ENCODE peak calls at places on chromosomes 11 and 22, in five cellular contexts. One of them, this sample, is unnamed.

GRCh38 chr11:86594746-86595145 is 77.7 kb downstream of the ME3 start:
- DNase-seq in M059J: peak
- DNase-seq in right lobe of liver: no peak
- DNase-seq in activated CD4-positive, alpha-beta T cell treated with anti-CD3 and anti-CD28 coated beads, Interleukin-2, amount 50 U/mL, for 24 hours: no peak
- DNase-seq in AG08396: no peak
- DNase-seq in this sample: peak

GRCh38 chr22:45855961-45856360 is 121.0 kb downstream of the WNT7B start:
- DNase-seq in M059J: no peak
- DNase-seq in right lobe of liver: no peak
- DNase-seq in activated CD4-positive, alpha-beta T cell treated with anti-CD3 and anti-CD28 coated beads, Interleukin-2, amount 50 U/mL, for 24 hours: no peak
- DNase-seq in AG08396: no peak
- DNase-seq in this sample: no peak

GRCh38 chr11:67470337-67471002 is 1.4 kb upstream of the TMEM134 start:
- DNase-seq in M059J: no peak
- DNase-seq in right lobe of liver: no peak
- DNase-seq in activated CD4-positive, alpha-beta T cell treated with anti-CD3 and anti-CD28 coated beads, Interleukin-2, amount 50 U/mL, for 24 hours: no peak
- DNase-seq in AG08396: no peak
- DNase-seq in this sample: no peak

GRCh38 chr11:9565822-9566560 is 7.5 kb upstream of the WEE1 start:
- DNase-seq in M059J: peak
- DNase-seq in right lobe of liver: no peak
- DNase-seq in activated CD4-positive, alpha-beta T cell treated with anti-CD3 and anti-CD28 coated beads, Interleukin-2, amount 50 U/mL, for 24 hours: no peak
- DNase-seq in AG08396: peak
- DNase-seq in this sample: peak

GRCh38 chr11:103453901-103454300 is 344.7 kb downstream of the DYNC2H1 start:
- DNase-seq in M059J: no peak
- DNase-seq in right lobe of liver: no peak
- DNase-seq in activated CD4-positive, alpha-beta T cell treated with anti-CD3 and anti-CD28 coated beads, Interleukin-2, amount 50 U/mL, for 24 hours: no peak
- DNase-seq in AG08396: no peak
- DNase-seq in this sample: no peak

GRCh38 chr11:83663446-83663845 is 377.3 kb upstream of the CCDC90B start:
- DNase-seq in M059J: no peak
- DNase-seq in right lobe of liver: no peak
- DNase-seq in activated CD4-positive, alpha-beta T cell treated with anti-CD3 and anti-CD28 coated beads, Interleukin-2, amount 50 U/mL, for 24 hours: no peak
- DNase-seq in AG08396: no peak
- DNase-seq in this sample: no peak

GRCh38 chr11:86743223-86744118 is 56.9 kb upstream of the PRSS23 start:
- DNase-seq in M059J: peak
- DNase-seq in right lobe of liver: no peak
- DNase-seq in activated CD4-positive, alpha-beta T cell treated with anti-CD3 and anti-CD28 coated beads, Interleukin-2, amount 50 U/mL, for 24 hours: peak
- DNase-seq in AG08396: peak
- DNase-seq in this sample: peak

GRCh38 chr11:72418834-72419560 is 15.3 kb downstream of the CLPB start:
- DNase-seq in M059J: no peak
- DNase-seq in right lobe of liver: no peak
- DNase-seq in activated CD4-positive, alpha-beta T cell treated with anti-CD3 and anti-CD28 coated beads, Interleukin-2, amount 50 U/mL, for 24 hours: no peak
- DNase-seq in AG08396: no peak
- DNase-seq in this sample: no peak

GRCh38 chr11:133833899-133834296 is 11.4 kb downstream of the SPATA19 start:
- DNase-seq in M059J: no peak
- DNase-seq in right lobe of liver: no peak
- DNase-seq in activated CD4-positive, alpha-beta T cell treated with anti-CD3 and anti-CD28 coated beads, Interleukin-2, amount 50 U/mL, for 24 hours: no peak
- DNase-seq in AG08396: no peak
- DNase-seq in this sample: no peak

GRCh38 chr11:105168457-105168856 is 28.9 kb upstream of the CARD18 start:
- DNase-seq in M059J: peak
- DNase-seq in right lobe of liver: no peak
- DNase-seq in activated CD4-positive, alpha-beta T cell treated with anti-CD3 and anti-CD28 coated beads, Interleukin-2, amount 50 U/mL, for 24 hours: no peak
- DNase-seq in AG08396: no peak
- DNase-seq in this sample: peak

GRCh38 chr22:43921361-43921760 is 2.2 kb upstream of the PNPLA3 start:
- DNase-seq in M059J: peak
- DNase-seq in right lobe of liver: no peak
- DNase-seq in activated CD4-positive, alpha-beta T cell treated with anti-CD3 and anti-CD28 coated beads, Interleukin-2, amount 50 U/mL, for 24 hours: no peak
- DNase-seq in AG08396: peak
- DNase-seq in this sample: no peak

GRCh38 chr11:74877132-74877531 is 71.8 kb downstream of the XRRA1 start:
- DNase-seq in M059J: no peak
- DNase-seq in right lobe of liver: no peak
- DNase-seq in activated CD4-positive, alpha-beta T cell treated with anti-CD3 and anti-CD28 coated beads, Interleukin-2, amount 50 U/mL, for 24 hours: no peak
- DNase-seq in AG08396: no peak
- DNase-seq in this sample: no peak

GRCh38 chr11:67392182-67392715 is 463 bp downstream of the RAD9A start:
- DNase-seq in M059J: no peak
- DNase-seq in right lobe of liver: no peak
- DNase-seq in activated CD4-positive, alpha-beta T cell treated with anti-CD3 and anti-CD28 coated beads, Interleukin-2, amount 50 U/mL, for 24 hours: no peak
- DNase-seq in AG08396: peak
- DNase-seq in this sample: no peak

GRCh38 chr22:29883045-29883830 is at the start of gene MTMR3:
- DNase-seq in M059J: peak
- DNase-seq in right lobe of liver: peak
- DNase-seq in activated CD4-positive, alpha-beta T cell treated with anti-CD3 and anti-CD28 coated beads, Interleukin-2, amount 50 U/mL, for 24 hours: peak
- DNase-seq in AG08396: peak
- DNase-seq in this sample: peak

GRCh38 chr11:130133716-130134115 is 25.9 kb upstream of the ST14 start:
- DNase-seq in M059J: no peak
- DNase-seq in right lobe of liver: no peak
- DNase-seq in activated CD4-positive, alpha-beta T cell treated with anti-CD3 and anti-CD28 coated beads, Interleukin-2, amount 50 U/mL, for 24 hours: no peak
- DNase-seq in AG08396: no peak
- DNase-seq in this sample: no peak

GRCh38 chr11:27282141-27282590 is 80.8 kb downstream of the CCDC34 start:
- DNase-seq in M059J: peak
- DNase-seq in right lobe of liver: peak
- DNase-seq in activated CD4-positive, alpha-beta T cell treated with anti-CD3 and anti-CD28 coated beads, Interleukin-2, amount 50 U/mL, for 24 hours: no peak
- DNase-seq in AG08396: peak
- DNase-seq in this sample: peak

GRCh38 chr11:100805509-100806199 is 118.6 kb downstream of the ARHGAP42 start:
- DNase-seq in M059J: peak
- DNase-seq in right lobe of liver: no peak
- DNase-seq in activated CD4-positive, alpha-beta T cell treated with anti-CD3 and anti-CD28 coated beads, Interleukin-2, amount 50 U/mL, for 24 hours: no peak
- DNase-seq in AG08396: no peak
- DNase-seq in this sample: no peak

GRCh38 chr22:50733521-50734342 is 4.3 kb upstream of the ACR start:
- DNase-seq in M059J: peak
- DNase-seq in right lobe of liver: peak
- DNase-seq in activated CD4-positive, alpha-beta T cell treated with anti-CD3 and anti-CD28 coated beads, Interleukin-2, amount 50 U/mL, for 24 hours: no peak
- DNase-seq in AG08396: peak
- DNase-seq in this sample: no peak

GRCh38 chr22:35622132-35622913 is 5.2 kb upstream of the MB start:
- DNase-seq in M059J: peak
- DNase-seq in right lobe of liver: no peak
- DNase-seq in activated CD4-positive, alpha-beta T cell treated with anti-CD3 and anti-CD28 coated beads, Interleukin-2, amount 50 U/mL, for 24 hours: no peak
- DNase-seq in AG08396: no peak
- DNase-seq in this sample: no peak

GRCh38 chr11:45096636-45097035 is 49.8 kb upstream of the PRDM11 start:
- DNase-seq in M059J: no peak
- DNase-seq in right lobe of liver: no peak
- DNase-seq in activated CD4-positive, alpha-beta T cell treated with anti-CD3 and anti-CD28 coated beads, Interleukin-2, amount 50 U/mL, for 24 hours: no peak
- DNase-seq in AG08396: no peak
- DNase-seq in this sample: no peak

GRCh38 chr22:36510384-36510783 is 3.5 kb upstream of the FOXRED2 start:
- DNase-seq in M059J: no peak
- DNase-seq in right lobe of liver: peak
- DNase-seq in activated CD4-positive, alpha-beta T cell treated with anti-CD3 and anti-CD28 coated beads, Interleukin-2, amount 50 U/mL, for 24 hours: no peak
- DNase-seq in AG08396: no peak
- DNase-seq in this sample: no peak

GRCh38 chr11:134120143-134120850 is 51.4 kb downstream of the JAM3 start:
- DNase-seq in M059J: peak
- DNase-seq in right lobe of liver: no peak
- DNase-seq in activated CD4-positive, alpha-beta T cell treated with anti-CD3 and anti-CD28 coated beads, Interleukin-2, amount 50 U/mL, for 24 hours: no peak
- DNase-seq in AG08396: peak
- DNase-seq in this sample: no peak

GRCh38 chr11:134040386-134041297 is 28.2 kb upstream of the JAM3 start:
- DNase-seq in M059J: peak
- DNase-seq in right lobe of liver: peak
- DNase-seq in activated CD4-positive, alpha-beta T cell treated with anti-CD3 and anti-CD28 coated beads, Interleukin-2, amount 50 U/mL, for 24 hours: no peak
- DNase-seq in AG08396: peak
- DNase-seq in this sample: no peak

GRCh38 chr22:28052818-28053217 is 133.8 kb upstream of the PITPNB start:
- DNase-seq in M059J: no peak
- DNase-seq in right lobe of liver: no peak
- DNase-seq in activated CD4-positive, alpha-beta T cell treated with anti-CD3 and anti-CD28 coated beads, Interleukin-2, amount 50 U/mL, for 24 hours: no peak
- DNase-seq in AG08396: no peak
- DNase-seq in this sample: no peak

GRCh38 chr11:54603898-54604297 is at the start of gene OR4C46:
- DNase-seq in M059J: no peak
- DNase-seq in right lobe of liver: no peak
- DNase-seq in activated CD4-positive, alpha-beta T cell treated with anti-CD3 and anti-CD28 coated beads, Interleukin-2, amount 50 U/mL, for 24 hours: no peak
- DNase-seq in AG08396: no peak
- DNase-seq in this sample: no peak

GRCh38 chr11:44138286-44138685 is 42.8 kb downstream of the EXT2 start:
- DNase-seq in M059J: peak
- DNase-seq in right lobe of liver: no peak
- DNase-seq in activated CD4-positive, alpha-beta T cell treated with anti-CD3 and anti-CD28 coated beads, Interleukin-2, amount 50 U/mL, for 24 hours: no peak
- DNase-seq in AG08396: no peak
- DNase-seq in this sample: peak

GRCh38 chr11:65879622-65880021 is at the start of gene CTSW:
- DNase-seq in M059J: no peak
- DNase-seq in right lobe of liver: no peak
- DNase-seq in activated CD4-positive, alpha-beta T cell treated with anti-CD3 and anti-CD28 coated beads, Interleukin-2, amount 50 U/mL, for 24 hours: no peak
- DNase-seq in AG08396: no peak
- DNase-seq in this sample: no peak

GRCh38 chr22:45154383-45154782 is 9.3 kb upstream of the NUP50 start:
- DNase-seq in M059J: peak
- DNase-seq in right lobe of liver: no peak
- DNase-seq in activated CD4-positive, alpha-beta T cell treated with anti-CD3 and anti-CD28 coated beads, Interleukin-2, amount 50 U/mL, for 24 hours: no peak
- DNase-seq in AG08396: no peak
- DNase-seq in this sample: no peak

GRCh38 chr11:46392421-46393230 is 1.1 kb upstream of the CHRM4 start:
- DNase-seq in M059J: peak
- DNase-seq in right lobe of liver: peak
- DNase-seq in activated CD4-positive, alpha-beta T cell treated with anti-CD3 and anti-CD28 coated beads, Interleukin-2, amount 50 U/mL, for 24 hours: peak
- DNase-seq in AG08396: peak
- DNase-seq in this sample: peak

GRCh38 chr11:96052921-96053631 is 129.2 kb upstream of the MTMR2 start:
- DNase-seq in M059J: peak
- DNase-seq in right lobe of liver: no peak
- DNase-seq in activated CD4-positive, alpha-beta T cell treated with anti-CD3 and anti-CD28 coated beads, Interleukin-2, amount 50 U/mL, for 24 hours: no peak
- DNase-seq in AG08396: no peak
- DNase-seq in this sample: peak

GRCh38 chr11:94750319-94751215 is 17.6 kb upstream of the AMOTL1 start:
- DNase-seq in M059J: peak
- DNase-seq in right lobe of liver: no peak
- DNase-seq in activated CD4-positive, alpha-beta T cell treated with anti-CD3 and anti-CD28 coated beads, Interleukin-2, amount 50 U/mL, for 24 hours: no peak
- DNase-seq in AG08396: no peak
- DNase-seq in this sample: no peak

GRCh38 chr11:27485930-27486773 is 13.6 kb upstream of the LGR4 start:
- DNase-seq in M059J: peak
- DNase-seq in right lobe of liver: no peak
- DNase-seq in activated CD4-positive, alpha-beta T cell treated with anti-CD3 and anti-CD28 coated beads, Interleukin-2, amount 50 U/mL, for 24 hours: no peak
- DNase-seq in AG08396: no peak
- DNase-seq in this sample: peak

GRCh38 chr11:93160808-93161207 is 37.0 kb downstream of the SLC36A4 start:
- DNase-seq in M059J: no peak
- DNase-seq in right lobe of liver: no peak
- DNase-seq in activated CD4-positive, alpha-beta T cell treated with anti-CD3 and anti-CD28 coated beads, Interleukin-2, amount 50 U/mL, for 24 hours: no peak
- DNase-seq in AG08396: no peak
- DNase-seq in this sample: peak

This sample was measured in kidney glomerular epithelial cell.